ENCODE peak calls at places on chromosomes 3 and 15, in six cellular contexts. Z is B cell, E is heart left ventricle, X is dorsolateral prefrontal cortex, R is right lobe of liver, O is nephron progenitor cell. T is an unnamed sample.

GRCh38 chr3:97882975-97883598 is 61.3 kb downstream of the CRYBG3 start:
- DNase-seq in E (no peak), Z (no peak), X (no peak), O (no peak), R (no peak), T (no peak)

GRCh38 chr3:79497447-79498111 is 270.2 kb downstream of the ROBO1 start:
- DNase-seq in Z (no peak), R (no peak), O (no peak), E (no peak), X (no peak), T (no peak)

GRCh38 chr3:52319921-52320595 is 3.9 kb downstream of the DNAH1 start:
- DNase-seq in X (no peak), E (no peak), O (no peak), R (no peak), Z (no peak), T (no peak)

GRCh38 chr15:89130194-89130593 is 41.9 kb downstream of the ABHD2 start:
- DNase-seq in X (no peak), E (no peak), O (no peak), R (peak; percentile 56), Z (no peak), T (no peak)

GRCh38 chr15:89143503-89144162 is 55.4 kb downstream of the ABHD2 start:
- DNase-seq in X (no peak), R (no peak), O (no peak), Z (no peak), E (no peak), T (no peak)

GRCh38 chr15:69757186-69757585 is 304.6 kb downstream of the RPLP1 start:
- DNase-seq in E (no peak), X (no peak), Z (no peak), R (no peak), O (no peak), T (no peak)

GRCh38 chr3:156489462-156489911 is 65.4 kb downstream of the SSR3 start:
- DNase-seq in X (no peak), O (no peak), R (no peak), Z (no peak), E (no peak), T (no peak)

GRCh38 chr3:14125193-14126016 is 553 bp downstream of the TMEM43 start:
- DNase-seq in R (peak; percentile 63), E (peak; percentile 74), X (no peak), O (peak; percentile 66), Z (no peak), T (no peak)

GRCh38 chr3:43247556-43248186 is 38.7 kb upstream of the SNRK start:
- DNase-seq in Z (no peak), R (no peak), O (no peak), E (no peak), X (no peak), T (no peak)

GRCh38 chr15:25727116-25727515 is 136.0 kb downstream of the ATP10A start:
- DNase-seq in O (no peak), X (peak; percentile 22), Z (peak; percentile 28), R (peak; percentile 15), E (no peak), T (no peak)

GRCh38 chr3:8324727-8325126 is 176.9 kb upstream of the LMCD1 start:
- DNase-seq in O (peak; percentile 26), Z (peak; percentile 41), E (peak; percentile 45), X (peak; percentile 47), R (no peak), T (no peak)
- TF ChIP-seq CTCF in O (no peak), Z (peak; percentile 33), E (peak; percentile 55), X (peak; percentile 37), R (peak; percentile 48), T (no peak)

DNA sequence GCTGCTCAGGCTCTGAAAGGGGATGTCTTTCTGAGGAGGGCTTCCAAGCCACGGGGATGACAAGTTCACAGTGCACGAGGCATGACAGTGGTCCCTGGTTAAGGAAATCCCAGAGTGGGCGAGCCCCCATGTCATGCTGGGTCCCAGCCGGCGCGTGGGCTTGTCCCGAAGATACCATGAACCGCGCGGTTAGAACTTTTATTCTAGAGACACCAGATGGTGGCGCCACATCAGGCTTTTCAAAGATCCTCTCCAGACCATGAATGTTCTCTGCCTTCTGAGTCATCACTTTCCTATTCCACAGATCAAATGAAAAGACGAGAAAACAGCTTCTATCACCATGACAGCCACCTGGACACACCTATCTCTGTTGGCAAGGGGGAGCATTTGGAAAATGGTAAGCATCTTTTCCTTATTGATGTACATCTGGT is 227.8 kb upstream of the LYSMD4 start:
- DNase-seq in O (no peak), E (no peak), Z (no peak), X (no peak), R (peak; percentile 42), T (no peak)
- TF ChIP-seq CTCF in O (no peak), E (peak; percentile 54), Z (no peak), X (peak; percentile 36), R (peak; percentile 42), T (no peak)

GRCh38 chr3:184583345-184584000 is 21.9 kb downstream of the EPHB3 start:
- DNase-seq in E (peak; percentile 75), Z (no peak), R (no peak), X (no peak), O (peak; percentile 67), T (no peak)

GRCh38 chr3:184582998-184583344 is 21.4 kb downstream of the EPHB3 start:
- DNase-seq in R (no peak), E (no peak), Z (no peak), O (no peak), X (no peak), T (no peak)

GRCh38 chr3:184582583-184582982 is 21.0 kb downstream of the EPHB3 start:
- DNase-seq in E (peak; percentile 76), O (no peak), Z (no peak), R (no peak), X (no peak), T (no peak)

GRCh38 chr3:184585545-184585944 is 24.0 kb downstream of the EPHB3 start:
- DNase-seq in X (no peak), O (no peak), E (no peak), R (no peak), Z (no peak), T (no peak)

DNA sequence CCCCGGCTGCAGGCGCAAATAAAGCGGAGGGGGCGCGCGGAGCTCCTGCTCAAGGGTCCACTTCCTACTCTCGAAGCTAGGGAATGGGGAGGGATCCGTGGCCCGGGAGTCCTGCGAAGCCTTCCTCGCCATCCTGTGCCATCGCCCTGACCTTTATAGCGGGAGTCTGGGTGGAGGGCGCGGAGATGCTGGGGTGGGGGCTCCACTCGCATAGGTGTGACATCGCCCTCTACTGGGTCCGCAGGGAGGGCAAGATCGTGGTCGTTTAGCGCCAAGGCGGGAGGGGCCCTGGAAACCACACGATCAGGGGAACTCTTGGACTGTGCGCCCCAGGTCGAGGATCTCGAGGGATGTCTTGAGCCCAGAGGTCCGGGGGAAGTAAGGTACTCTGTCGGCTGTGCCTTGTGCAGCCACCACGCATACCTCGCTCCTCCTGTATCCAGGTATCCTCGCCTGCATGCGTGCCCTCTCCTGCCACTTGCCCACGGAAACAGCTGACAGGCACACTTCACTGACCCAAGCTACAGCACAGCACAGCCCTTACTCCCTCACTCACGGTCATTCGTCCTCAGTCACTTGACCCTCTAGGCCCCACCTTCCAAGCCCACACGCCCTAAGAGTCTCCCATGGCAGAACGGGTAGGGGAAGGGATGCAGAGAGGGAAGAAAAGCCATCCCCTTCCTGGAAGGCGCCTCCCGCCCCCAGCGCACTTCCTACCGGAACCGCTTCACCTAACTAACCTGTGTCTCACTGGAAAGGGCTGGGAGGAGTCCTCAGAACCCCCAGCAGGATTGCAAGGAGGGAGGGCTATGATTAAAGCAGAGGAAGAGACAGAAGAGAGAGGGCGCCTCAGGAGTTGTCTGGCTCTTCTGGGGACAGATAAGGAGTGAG is 22.7 kb downstream of the EPHB3 start:
- DNase-seq in Z (no peak), E (no peak), R (no peak), O (no peak), X (no peak), T (no peak)
- TF ChIP-seq CTCF in Z (no peak), E (no peak), R (no peak), O (peak; percentile 15), X (no peak), T (peak; percentile 17)

GRCh38 chr3:105518806-105519418 is 152.2 kb downstream of the ALCAM start:
- DNase-seq in O (peak; percentile 26), X (no peak), R (no peak), E (no peak), Z (peak; percentile 64), T (no peak)

GRCh38 chr3:105513886-105514285 is 147.2 kb downstream of the ALCAM start:
- DNase-seq in O (no peak), R (no peak), X (no peak), E (no peak), Z (no peak), T (no peak)

GRCh38 chr3:105513042-105513441 is 146.3 kb downstream of the ALCAM start:
- DNase-seq in X (no peak), O (no peak), Z (no peak), E (no peak), R (no peak), T (no peak)

GRCh38 chr3:105518201-105518600 is 151.5 kb downstream of the ALCAM start:
- DNase-seq in E (no peak), Z (no peak), O (no peak), R (no peak), X (no peak), T (no peak)

DNA sequence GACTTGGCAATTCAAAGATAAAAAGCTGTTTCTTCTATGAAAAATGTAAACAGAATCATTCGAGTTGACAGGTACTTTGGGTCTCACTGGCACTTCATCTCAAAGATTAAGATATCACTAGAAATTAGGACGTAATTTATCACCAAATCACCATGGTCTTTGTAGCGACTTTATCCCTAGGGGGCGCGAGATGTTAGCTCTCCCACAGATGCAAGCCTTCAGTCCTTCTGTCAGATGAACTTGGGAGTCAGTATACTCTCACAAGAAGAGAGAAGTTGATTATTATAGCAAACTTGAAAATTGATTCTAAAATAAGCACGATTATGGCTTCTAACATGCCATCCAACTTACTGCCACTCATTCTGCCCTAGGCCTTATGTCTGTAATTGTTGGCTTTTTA is 150.3 kb downstream of the ALCAM start:
- DNase-seq in X (no peak), R (no peak), O (peak; percentile 5), Z (no peak), E (no peak), T (no peak)
- TF ChIP-seq CTCF in X (no peak), R (no peak), O (peak; percentile 23), Z (no peak), E (peak; percentile 27), T (no peak)

DNA sequence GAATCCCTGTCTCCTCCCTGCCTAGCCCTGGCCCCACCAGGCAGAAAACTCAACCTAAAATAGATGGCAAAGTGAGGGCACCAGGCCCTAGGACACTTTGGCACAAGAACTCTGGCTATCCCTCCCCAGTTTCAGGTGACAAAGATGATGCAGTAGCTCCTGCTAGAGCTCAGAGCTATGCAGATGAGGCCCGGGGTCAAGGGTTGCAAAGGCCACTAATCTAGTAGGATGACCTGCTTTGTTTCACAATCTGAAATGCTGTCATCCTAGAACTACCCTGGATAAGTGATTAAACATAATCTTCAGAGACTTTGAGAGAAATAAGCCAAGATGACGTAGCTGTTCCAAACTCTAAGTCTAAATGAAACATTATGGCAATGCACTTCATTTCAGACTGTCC is 24.0 kb upstream of the PIK3R4 start:
- DNase-seq in E (no peak), X (no peak), O (no peak), R (no peak), Z (no peak), T (no peak)
- TF ChIP-seq CTCF in E (no peak), X (no peak), O (no peak), R (no peak), Z (no peak), T (no peak)

T was measured in D721Med.